ENCODE peak calls at places on chromosome 19, in seven cellular contexts. M is mucosa of descending colon; J is AG04450; F is fibroblast of villous mesenchyme; I is GM13976; K is astrocyte of the cerebellum; H is CD8-positive, alpha-beta T cell. W is an unnamed sample.

GRCh38 chr19:18300930-18301717 is 19.7 kb upstream of the JUND start:
- DNase-seq in M (peak), J (no peak), F (peak), I (no peak), K (no peak), H (no peak), W (peak)

GRCh38 chr19:34172661-34173144 is 399 bp downstream of the LSM14A start:
- DNase-seq in M (peak), J (no peak), F (no peak), I (no peak), K (no peak), H (no peak), W (peak)

GRCh38 chr19:8578642-8579265 is 1.5 kb upstream of the MYO1F start:
- DNase-seq in M (peak), J (no peak), F (peak), I (peak), K (peak), H (peak), W (peak)

GRCh38 chr19:43224855-43225253 is 19.4 kb upstream of the PSG4 start:
- DNase-seq in M (no peak), J (no peak), F (no peak), I (no peak), K (no peak), H (no peak), W (no peak)

GRCh38 chr19:35416331-35416730 is 31.7 kb upstream of the FFAR2 start:
- DNase-seq in M (no peak), J (no peak), F (no peak), I (no peak), K (no peak), H (no peak), W (no peak)

GRCh38 chr19:44640518-44640917 is 3.2 kb upstream of the PVR start:
- DNase-seq in M (no peak), J (no peak), F (peak), I (no peak), K (no peak), H (no peak), W (no peak)

GRCh38 chr19:41096353-41096752 is 8.1 kb downstream of the CYP2A13 start:
- DNase-seq in M (no peak), J (no peak), F (no peak), I (no peak), K (no peak), H (no peak), W (no peak)

GRCh38 chr19:19409235-19410030 is 4.0 kb downstream of the GATAD2A start:
- DNase-seq in M (no peak), J (no peak), F (no peak), I (no peak), K (no peak), H (peak), W (no peak)

GRCh38 chr19:22427587-22428298 is 5.6 kb upstream of the ZNF98 start:
- DNase-seq in M (no peak), J (no peak), F (no peak), I (no peak), K (no peak), H (no peak), W (no peak)

GRCh38 chr19:43755256-43755801 is 567 bp upstream of the SMG9 start:
- DNase-seq in M (peak), J (no peak), F (peak), I (peak), K (no peak), H (peak), W (peak)

GRCh38 chr19:16541526-16542044 is 652 bp downstream of the CHERP start:
- DNase-seq in M (no peak), J (no peak), F (peak), I (no peak), K (peak), H (no peak), W (no peak)

GRCh38 chr19:42352216-42352892 is 26.9 kb downstream of the MEGF8 start:
- DNase-seq in M (no peak), J (no peak), F (no peak), I (peak), K (no peak), H (no peak), W (no peak)

GRCh38 chr19:17872251-17873001 is 681 bp downstream of the SLC5A5 start:
- DNase-seq in M (peak), J (no peak), F (no peak), I (no peak), K (no peak), H (peak), W (no peak)

GRCh38 chr19:38455031-38455430 is 21.5 kb downstream of the RYR1 start:
- DNase-seq in M (no peak), J (no peak), F (peak), I (no peak), K (no peak), H (no peak), W (no peak)

GRCh38 chr19:38841180-38841766 is 8.5 kb downstream of the HNRNPL start:
- DNase-seq in M (no peak), J (no peak), F (no peak), I (no peak), K (no peak), H (no peak), W (no peak)

GRCh38 chr19:43699506-43700367 is 16.1 kb upstream of the IRGC start:
- DNase-seq in M (peak), J (no peak), F (peak), I (no peak), K (no peak), H (no peak), W (peak)

GRCh38 chr19:14412436-14413071 is 6.6 kb downstream of the DDX39A start:
- DNase-seq in M (no peak), J (no peak), F (no peak), I (no peak), K (no peak), H (no peak), W (no peak)

GRCh38 chr19:6649189-6649588 is 20.8 kb downstream of the TNFSF14 start:
- DNase-seq in M (no peak), J (no peak), F (no peak), I (no peak), K (no peak), H (no peak), W (no peak)

GRCh38 chr19:17450264-17451075 is 2.0 kb upstream of the TMEM221 start:
- DNase-seq in M (no peak), J (no peak), F (no peak), I (peak), K (no peak), H (no peak), W (no peak)

GRCh38 chr19:594265-594870 is 4.7 kb downstream of the HCN2 start:
- DNase-seq in M (no peak), J (no peak), F (no peak), I (no peak), K (no peak), H (no peak), W (no peak)

GRCh38 chr19:35328851-35329285 is at the start of gene CD22:
- DNase-seq in M (no peak), J (no peak), F (no peak), I (peak), K (no peak), H (no peak), W (no peak)

GRCh38 chr19:53158119-53158656 is 665 bp downstream of the ZNF347 start:
- DNase-seq in M (peak), J (no peak), F (peak), I (peak), K (no peak), H (peak), W (peak)

GRCh38 chr19:42606660-42607351 is 12.1 kb upstream of the CEACAM8 start:
- DNase-seq in M (peak), J (no peak), F (peak), I (peak), K (no peak), H (peak), W (no peak)

GRCh38 chr19:44810555-44811447 is 1.9 kb downstream of the BCAM start:
- DNase-seq in M (no peak), J (no peak), F (no peak), I (no peak), K (no peak), H (no peak), W (no peak)

GRCh38 chr19:12035220-12036172 is at the start of gene ZNF433:
- DNase-seq in M (peak), J (peak), F (peak), I (peak), K (peak), H (peak), W (peak)
- TF ChIP-seq CTCF in M (no peak), J (no peak), F (no peak), I (no peak), K (peak), H (no peak), W (peak)

DNA sequence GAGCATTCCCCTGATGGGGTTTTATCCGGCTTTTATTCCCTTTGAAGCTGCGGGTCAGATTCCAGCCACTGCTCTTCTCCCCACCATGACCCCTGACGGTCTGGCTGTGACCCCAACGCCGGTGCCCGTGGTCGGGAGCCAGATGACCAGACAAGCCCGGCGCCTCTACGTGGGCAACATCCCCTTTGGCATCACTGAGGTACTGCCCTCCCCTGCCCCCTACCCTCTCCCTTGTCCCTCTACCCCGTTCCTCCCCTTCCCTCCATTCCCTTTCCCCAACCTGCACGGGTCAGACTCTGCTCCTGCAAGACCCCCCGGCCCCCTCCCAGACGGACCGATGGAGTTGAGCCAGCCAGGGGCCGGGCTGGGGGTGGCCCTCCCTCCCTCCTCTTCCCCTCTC is 6.2 kb downstream of the U2AF2 start:
- DNase-seq in M (no peak), J (no peak), F (no peak), I (no peak), K (no peak), H (no peak), W (no peak)
- TF ChIP-seq CTCF in M (no peak), J (no peak), F (no peak), I (no peak), K (no peak), H (no peak), W (no peak)

DNA sequence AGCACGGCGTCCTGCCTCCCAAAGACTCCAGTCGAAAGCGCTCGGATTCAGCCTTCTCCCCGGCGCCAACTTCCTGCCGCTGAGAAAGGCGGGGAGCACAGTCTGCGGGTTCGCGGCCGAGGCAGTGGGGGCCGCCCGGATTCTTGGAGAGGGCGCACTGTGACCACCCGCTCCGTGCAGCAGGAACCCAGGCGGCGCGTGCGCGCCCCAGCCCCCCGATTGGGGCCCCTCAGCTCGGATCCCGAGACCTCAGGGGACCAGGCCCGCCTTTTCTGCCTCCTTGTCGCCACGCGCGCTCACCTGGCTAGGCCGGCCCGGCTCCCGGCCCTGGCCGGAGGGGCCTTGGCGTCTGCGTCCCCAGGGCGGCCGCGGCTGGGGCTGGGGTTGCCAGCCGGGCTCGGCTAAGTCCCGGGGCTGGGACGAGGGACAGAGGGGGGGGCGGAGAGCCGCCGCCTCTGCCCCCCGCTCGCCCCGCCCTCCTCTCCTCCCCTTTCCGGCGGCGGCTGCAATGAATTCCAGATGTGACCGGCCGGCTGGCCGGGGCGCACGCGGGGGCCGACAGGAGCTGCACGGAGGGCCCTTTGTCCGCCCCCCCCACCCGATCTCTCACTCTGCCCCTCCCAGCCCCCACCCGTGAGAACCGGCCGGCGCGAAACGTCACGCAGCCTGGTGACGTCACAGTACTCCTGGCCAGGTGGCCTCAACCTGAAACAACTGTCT is at the start of gene S1PR2:
- DNase-seq in M (peak), J (peak), F (peak), I (peak), K (no peak), H (peak), W (peak)
- TF ChIP-seq CTCF in M (no peak), J (no peak), F (no peak), I (no peak), K (no peak), H (no peak), W (no peak)

GRCh38 chr19:51771369-51771768 is 10.4 kb downstream of the FPR2 start:
- DNase-seq in M (no peak), J (no peak), F (no peak), I (peak), K (no peak), H (no peak), W (no peak)

GRCh38 chr19:51777570-51778460 is 16.8 kb downstream of the FPR2 start:
- DNase-seq in M (peak), J (peak), F (peak), I (peak), K (peak), H (peak), W (peak)

DNA sequence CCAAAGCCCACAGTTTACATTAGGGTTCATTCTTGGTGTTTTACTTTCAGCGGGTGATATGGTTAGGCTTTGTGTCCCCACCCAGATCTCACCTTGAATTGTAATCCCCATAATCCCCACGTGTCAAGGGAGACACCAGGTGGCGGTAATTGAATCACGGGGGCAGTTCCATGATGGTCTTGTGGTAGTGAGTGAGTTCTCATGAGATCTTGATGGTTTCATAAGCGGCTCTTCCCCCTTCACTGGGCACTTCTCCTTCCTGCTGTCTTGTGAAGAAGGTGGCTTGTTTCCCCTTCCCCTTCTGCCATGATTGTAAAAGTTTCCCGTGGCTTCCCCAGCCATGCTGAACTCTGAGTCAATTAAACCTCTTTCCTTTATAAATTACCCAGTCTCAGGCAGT is 12.0 kb downstream of the FPR2 start:
- DNase-seq in M (no peak), J (no peak), F (no peak), I (no peak), K (no peak), H (no peak), W (no peak)
- TF ChIP-seq CTCF in M (no peak), J (no peak), F (no peak), I (no peak), K (no peak), H (no peak), W (no peak)

GRCh38 chr19:2922987-2923386 is 21.8 kb downstream of the ZNF77 start:
- DNase-seq in M (no peak), J (no peak), F (peak), I (no peak), K (no peak), H (no peak), W (no peak)
- TF ChIP-seq CTCF in M (no peak), J (no peak), F (no peak), I (no peak), K (no peak), H (no peak), W (no peak)

W was measured in heart right ventricle.